ENCODE peak calls at places on chromosome 10, in four cellular contexts. Z, S, Y and P are unnamed samples.

GRCh38 chr10:50552771-50553535 is 70.8 kb downstream of the SGMS1 start:
- DNase-seq in Z (peak), Y (no peak), S (peak), P (peak)

GRCh38 chr10:106076496-106076895 is 1088.0 kb downstream of the SORCS1 start:
- DNase-seq in Y (no peak), Z (no peak), S (no peak), P (no peak)

GRCh38 chr10:102117391-102118159 is 2.6 kb downstream of the LDB1 start:
- DNase-seq in S (no peak), Z (peak), Y (peak), P (peak)

GRCh38 chr10:110002801-110003523 is 4.8 kb upstream of the ADD3 start:
- DNase-seq in Y (no peak), S (no peak), Z (no peak), P (no peak)

GRCh38 chr10:127720142-127720541 is 16.8 kb upstream of the FOXI2 start:
- DNase-seq in S (no peak), Z (no peak), Y (no peak), P (no peak)

GRCh38 chr10:60176900-60177299 is 212.8 kb downstream of the ANK3 start:
- DNase-seq in S (no peak), Y (no peak), Z (no peak), P (no peak)

GRCh38 chr10:69068549-69068948 is 19.4 kb upstream of the SRGN start:
- DNase-seq in Z (peak), S (no peak), Y (no peak), P (peak)

GRCh38 chr10:32995751-32996150 is 37.7 kb upstream of the ITGB1 start:
- DNase-seq in Y (no peak), Z (no peak), S (no peak), P (peak)

GRCh38 chr10:58152698-58153263 is 114.9 kb downstream of the IPMK start:
- DNase-seq in S (peak), Z (peak), Y (peak), P (peak)

GRCh38 chr10:48806282-48806681 is 121.6 kb downstream of the WDFY4 start:
- DNase-seq in S (no peak), Z (no peak), Y (no peak), P (no peak)

GRCh38 chr10:116710021-116710420 is 32.3 kb downstream of the HSPA12A start:
- DNase-seq in Y (no peak), S (no peak), Z (no peak), P (no peak)

GRCh38 chr10:126016884-126017283 is 120.5 kb downstream of the FANK1 start:
- DNase-seq in S (no peak), Y (no peak), Z (no peak), P (no peak)

GRCh38 chr10:62461120-62461519 is 87.0 kb downstream of the ZNF365 start:
- DNase-seq in Z (no peak), Y (no peak), S (no peak), P (no peak)

GRCh38 chr10:70927221-70927943 is 39.0 kb upstream of the PCBD1 start:
- DNase-seq in S (peak), Y (no peak), Z (peak), P (peak)

GRCh38 chr10:119333146-119333792 is 125.9 kb downstream of the GRK5 start:
- DNase-seq in Z (peak), S (peak), Y (peak), P (peak)

GRCh38 chr10:131448883-131449282 is 137.4 kb upstream of the TCERG1L start:
- DNase-seq in Y (no peak), Z (no peak), S (no peak), P (no peak)

GRCh38 chr10:79082035-79082373 is 13.2 kb downstream of the ZMIZ1 start:
- DNase-seq in Z (no peak), S (no peak), Y (no peak), P (no peak)

GRCh38 chr10:132407846-132408278 is 10.9 kb downstream of the PWWP2B start:
- DNase-seq in Z (no peak), Y (peak), S (peak), P (peak)

GRCh38 chr10:61757525-61758397 is 95.0 kb downstream of the CABCOCO1 start:
- DNase-seq in Y (peak), Z (peak), S (peak), P (peak)

GRCh38 chr10:77987671-77988070 is 41.6 kb downstream of the POLR3A start:
- DNase-seq in S (no peak), Z (no peak), Y (no peak), P (no peak)

GRCh38 chr10:51960494-51960895 is 261.1 kb upstream of the CSTF2T start:
- DNase-seq in S (peak), Z (peak), Y (no peak), P (peak)

GRCh38 chr10:105700327-105700726 is 1059.2 kb downstream of the SORCS3 start:
- DNase-seq in S (no peak), Y (no peak), Z (no peak), P (no peak)

GRCh38 chr10:106134326-106135000 is 1030.0 kb downstream of the SORCS1 start:
- DNase-seq in Z (no peak), S (no peak), Y (no peak), P (no peak)

GRCh38 chr10:71569775-71570588 is 149.6 kb downstream of the C10orf105 start:
- DNase-seq in Z (peak), S (peak), Y (peak), P (peak)

GRCh38 chr10:43420369-43421200 is 11.6 kb upstream of the HNRNPF start:
- DNase-seq in Y (peak), Z (peak), S (peak), P (peak)

GRCh38 chr10:89981891-89982290 is 280.5 kb downstream of the KIF20B start:
- DNase-seq in Z (peak), S (no peak), Y (no peak), P (peak)

GRCh38 chr10:110919349-110919931 is at the start of gene SHOC2:
- DNase-seq in Y (peak), S (no peak), Z (no peak), P (no peak)

GRCh38 chr10:5623081-5623748 is 43.2 kb downstream of the ASB13 start:
- DNase-seq in S (peak), Y (peak), Z (peak), P (peak)

GRCh38 chr10:126663328-126663727 is 7.2 kb downstream of the C10orf90 start:
- DNase-seq in Z (peak), S (peak), Y (no peak), P (peak)

GRCh38 chr10:29443745-29444523 is 155.1 kb downstream of the LYZL1 start:
- DNase-seq in S (peak), Y (no peak), Z (peak), P (peak)

GRCh38 chr10:29681700-29682444 is 47.1 kb upstream of the SVIL start:
- DNase-seq in Y (no peak), Z (no peak), S (no peak), P (no peak)

GRCh38 chr10:101693701-101694055 is 1.3 kb downstream of the FBXW4 start:
- DNase-seq in Y (no peak), Z (peak), S (peak), P (peak)

GRCh38 chr10:78465456-78465855 is 431.8 kb downstream of the RPS24 start:
- DNase-seq in Z (no peak), S (no peak), Y (no peak), P (no peak)

GRCh38 chr10:114044251-114045070 is 795 bp downstream of the ADRB1 start:
- DNase-seq in S (no peak), Y (peak), Z (no peak), P (no peak)

DNA sequence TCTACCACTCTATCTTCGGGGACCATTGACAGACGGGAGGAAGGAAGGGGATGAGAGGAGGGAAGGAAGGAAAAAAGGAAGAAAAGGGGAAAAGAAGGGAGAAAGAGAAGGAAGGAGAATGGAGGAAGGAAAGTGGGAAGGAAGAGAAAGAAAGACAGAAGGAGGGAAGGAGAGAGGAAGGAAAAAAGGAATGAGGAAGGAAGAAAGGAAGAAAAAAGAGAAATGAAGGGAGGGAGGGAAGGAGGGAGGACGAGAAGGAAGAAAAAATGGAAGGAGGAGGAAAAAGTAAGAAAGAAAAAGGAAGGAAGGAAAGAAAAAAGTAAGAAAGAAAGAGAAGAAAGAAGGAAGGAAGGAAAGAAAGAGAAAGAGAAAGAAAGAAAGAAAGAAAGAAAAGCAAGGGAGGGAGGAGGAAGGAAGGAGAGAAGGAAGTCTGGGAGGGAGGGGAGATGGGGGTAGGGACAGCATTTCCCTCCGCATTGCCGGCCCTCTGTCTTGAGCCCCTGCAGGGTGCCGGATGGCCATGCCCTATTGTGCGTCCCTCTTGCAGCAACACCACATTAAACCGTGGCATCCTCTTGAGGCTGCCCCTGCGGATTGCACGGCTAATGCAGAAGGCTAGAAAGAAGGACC is 128.8 kb downstream of the ADARB2 start:
- DNase-seq in Z (no peak), Y (no peak), S (no peak), P (no peak)
- H3K4me3 ChIP-seq in Z (no peak), Y (no peak), S (no peak), P (no peak)

DNA sequence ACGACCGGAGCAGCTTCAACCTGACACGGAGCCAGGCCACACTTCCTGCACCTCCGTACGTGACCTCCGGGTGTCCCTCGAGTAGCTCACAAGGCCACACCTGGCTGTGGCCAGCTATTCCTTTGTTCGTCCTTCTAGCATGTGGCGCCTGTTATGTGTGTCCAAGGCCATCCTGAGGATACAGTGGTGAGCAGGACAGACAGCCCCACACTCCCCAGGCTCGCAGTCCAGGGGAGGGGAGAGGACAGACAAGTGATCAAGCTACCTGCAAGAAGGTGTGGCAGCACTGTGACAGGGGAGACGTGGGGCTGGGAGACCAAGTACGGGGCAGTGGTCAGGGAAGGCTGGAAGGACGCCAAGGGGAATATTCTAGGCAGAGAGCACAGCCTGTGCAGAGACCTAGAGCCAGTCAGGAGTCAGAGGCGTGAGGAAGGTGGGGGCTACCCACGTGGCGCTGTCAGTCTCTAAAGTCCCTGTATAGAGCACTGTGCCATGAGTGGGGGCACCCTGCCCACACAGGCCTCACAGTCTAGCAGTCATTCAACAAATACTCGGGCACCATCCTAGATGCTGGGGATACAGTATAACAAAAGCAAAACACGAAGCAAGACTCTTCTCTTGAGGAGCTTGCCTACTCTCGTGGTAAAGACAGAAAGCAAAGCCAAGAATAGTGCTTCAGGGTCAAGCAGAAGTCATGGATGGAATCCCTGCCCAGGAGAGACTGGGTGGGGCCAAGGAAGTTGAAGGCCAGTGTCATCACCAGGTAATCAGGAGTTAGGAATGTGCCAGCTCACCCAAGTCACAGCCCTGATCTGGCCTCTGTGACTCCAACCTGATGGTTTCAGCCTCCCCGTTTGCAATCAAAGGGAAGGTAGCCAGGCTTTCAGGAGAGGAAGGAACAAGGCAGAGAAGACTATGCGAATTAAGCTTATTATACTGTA is 58.6 kb downstream of the PROSER2 start:
- DNase-seq in Y (no peak), Z (peak), S (no peak), P (peak)
- TF ChIP-seq CTCF in Y (no peak), Z (no peak), S (no peak), P (no peak)

GRCh38 chr10:34916368-34916767 is 101.3 kb upstream of the PARD3 start:
- DNase-seq in Y (no peak), S (peak), Z (peak), P (peak)

GRCh38 chr10:34922138-34922537 is 107.0 kb upstream of the PARD3 start:
- DNase-seq in Z (no peak), Y (no peak), S (no peak), P (no peak)

GRCh38 chr10:34918896-34919295 is 103.8 kb upstream of the PARD3 start:
- DNase-seq in Y (no peak), S (no peak), Z (peak), P (no peak)

GRCh38 chr10:34920578-34920977 is 105.5 kb upstream of the PARD3 start:
- DNase-seq in Y (no peak), Z (no peak), S (no peak), P (no peak)

GRCh38 chr10:34918060-34918840 is 103.2 kb upstream of the PARD3 start:
- DNase-seq in Y (no peak), S (no peak), Z (no peak), P (no peak)
- H3K4me3 ChIP-seq in Y (no peak), S (no peak), Z (no peak), P (no peak)

GRCh38 chr10:35576730-35577129 is 28.4 kb upstream of the GJD4 start:
- DNase-seq in Y (no peak), Z (no peak), S (no peak), P (no peak)
- TF ChIP-seq CTCF in Y (no peak), Z (no peak), S (no peak), P (no peak)

GRCh38 chr10:13822475-13822874 is 235.7 kb downstream of the PRPF18 start:
- DNase-seq in S (no peak), Y (no peak), Z (no peak), P (no peak)
- H3K4me3 ChIP-seq in S (no peak), Y (no peak), Z (no peak), P (no peak)

GRCh38 chr10:18325410-18325809 is 185.2 kb downstream of the CACNB2 start:
- DNase-seq in Z (no peak), Y (no peak), S (no peak), P (no peak)
- TF ChIP-seq CTCF in Z (no peak), Y (no peak), S (no peak), P (no peak)

GRCh38 chr10:44908071-44908709 is 2.9 kb upstream of the TMEM72 start:
- DNase-seq in Y (no peak), S (peak), Z (peak), P (peak)
- H3K4me3 ChIP-seq in Y (no peak), S (no peak), Z (no peak), P (no peak)

DNA sequence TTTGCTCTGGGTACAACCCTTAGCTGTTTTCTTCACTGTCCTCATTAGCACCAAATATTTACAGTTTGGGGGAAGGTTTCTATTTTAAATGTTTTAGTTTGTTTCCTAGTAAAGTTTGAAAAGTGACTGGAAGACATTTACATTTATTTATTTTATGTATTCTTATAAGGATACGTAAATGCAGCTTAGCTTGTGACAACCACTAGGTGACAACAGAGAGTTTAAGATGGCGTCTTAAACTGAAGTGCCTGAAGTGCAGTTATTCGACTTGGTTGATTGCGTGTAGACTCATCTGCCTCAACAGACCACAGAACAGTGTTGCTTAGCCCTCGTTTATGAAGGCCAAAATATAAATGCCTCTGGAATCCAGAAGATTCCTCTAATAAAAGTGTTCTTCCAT is 378.2 kb upstream of the MYO3A start:
- DNase-seq in Y (no peak), S (no peak), Z (peak), P (no peak)
- TF ChIP-seq CTCF in Y (no peak), S (no peak), Z (no peak), P (no peak)

GRCh38 chr10:80195046-80195574 is 10.2 kb downstream of the ANXA11 start:
- DNase-seq in S (no peak), Y (no peak), Z (no peak), P (no peak)

GRCh38 chr10:80197972-80198591 is 7.3 kb downstream of the ANXA11 start:
- DNase-seq in S (no peak), Y (no peak), Z (no peak), P (no peak)

GRCh38 chr10:80194373-80195045 is 10.8 kb downstream of the ANXA11 start:
- DNase-seq in Y (no peak), Z (no peak), S (no peak), P (no peak)

GRCh38 chr10:80196950-80197315 is 8.4 kb downstream of the ANXA11 start:
- DNase-seq in Z (no peak), S (no peak), Y (no peak), P (no peak)

GRCh38 chr10:80196270-80196949 is 8.9 kb downstream of the ANXA11 start:
- DNase-seq in Y (peak), Z (peak), S (peak), P (peak)
- H3K4me3 ChIP-seq in Y (no peak), Z (no peak), S (no peak), P (no peak)

DNA sequence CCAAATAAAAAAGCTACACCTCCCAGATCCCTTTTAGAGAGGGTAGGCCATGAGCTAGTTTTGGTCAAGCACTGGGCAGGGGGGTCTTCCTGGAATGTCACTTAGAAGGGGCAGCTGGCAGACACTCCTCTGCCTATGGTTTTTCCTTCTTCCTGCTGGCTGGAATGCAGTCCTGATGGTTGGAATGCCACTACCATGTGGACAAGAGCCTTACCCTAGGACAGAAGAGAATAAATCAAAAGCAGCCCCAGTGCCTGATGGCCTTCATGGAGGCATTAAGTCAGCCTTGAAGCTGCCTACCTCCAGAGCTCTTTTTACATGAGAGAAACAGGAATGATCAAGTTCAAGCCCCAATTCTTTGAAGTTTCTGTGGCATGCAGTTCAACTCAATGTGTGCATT is 43.5 kb upstream of the SORBS1 start:
- DNase-seq in Z (peak), Y (no peak), S (no peak), P (no peak)
- TF ChIP-seq CTCF in Z (no peak), Y (no peak), S (no peak), P (no peak)